ENCODE peak calls at places on chromosomes 11 and 22, in nine cellular contexts. V, J, P, Q, K, F, Y, T and U are unnamed samples.

GRCh38 chr11:60951909-60952741 is at the start of gene SLC15A3:
- DNase-seq in Q (peak; percentile 16), J (peak; percentile 62), F (peak; percentile 18), V (peak; percentile 67), T (peak; percentile 84), K (peak; percentile 50), P (no peak), Y (peak; percentile 93), U (peak; percentile 52)

GRCh38 chr22:19854778-19855503 is at the start of the genes GNB1L and RTL10:
- DNase-seq in K (peak; percentile 94), V (peak; percentile 95), F (peak; percentile 97), T (peak; percentile 100), Q (peak; percentile 96), Y (peak; percentile 98), P (peak; percentile 95), J (peak; percentile 97), U (peak; percentile 99)

GRCh38 chr22:17919276-17920144 is 104.9 kb downstream of the MICAL3 start:
- DNase-seq in Y (no peak), J (no peak), V (no peak), P (no peak), Q (no peak), K (no peak), F (peak; percentile 22), T (no peak), U (no peak)

GRCh38 chr11:10394229-10395100 is 60.6 kb upstream of the AMPD3 start:
- DNase-seq in Y (no peak), J (no peak), T (no peak), K (no peak), P (no peak), F (no peak), Q (no peak), V (peak; percentile 97), U (no peak)

GRCh38 chr22:38314992-38315800 is 2.0 kb downstream of the CSNK1E start:
- DNase-seq in Y (peak; percentile 42), V (peak; percentile 45), F (peak; percentile 25), K (no peak), J (peak; percentile 30), T (no peak), Q (no peak), P (no peak), U (no peak)

GRCh38 chr11:7251836-7252682 is at the start of gene SYT9:
- DNase-seq in Y (peak; percentile 29), J (peak; percentile 43), P (peak; percentile 78), K (peak; percentile 8), Q (peak; percentile 17), V (peak; percentile 36), F (peak; percentile 82), T (peak; percentile 79), U (peak; percentile 51)

GRCh38 chr11:73359930-73360742 is 16.1 kb upstream of the RELT start:
- DNase-seq in V (peak; percentile 37), K (peak; percentile 39), J (peak; percentile 60), P (no peak), F (peak; percentile 65), Y (no peak), T (no peak), Q (no peak), U (no peak)

GRCh38 chr22:20771918-20772625 is 1.8 kb upstream of the SERPIND1 start:
- DNase-seq in J (no peak), Y (no peak), T (no peak), F (peak; percentile 23), P (no peak), Q (no peak), V (no peak), K (no peak), U (no peak)

GRCh38 chr22:20175597-20175900 is 24.7 kb upstream of the CCDC188 start:
- DNase-seq in V (peak; percentile 25), Y (no peak), F (no peak), K (no peak), T (no peak), P (no peak), Q (no peak), J (no peak), U (no peak)

GRCh38 chr22:44758354-44758969 is 6.1 kb downstream of the ARHGAP8 start:
- DNase-seq in Y (no peak), K (peak; percentile 43), J (no peak), T (no peak), V (peak; percentile 63), F (no peak), Q (no peak), P (no peak), U (peak; percentile 59)

GRCh38 chr11:58616594-58616993 is 5.9 kb upstream of the CNTF start:
- DNase-seq in V (peak; percentile 82), P (no peak), J (no peak), T (no peak), Y (no peak), Q (no peak), F (no peak), K (peak; percentile 58), U (peak; percentile 87)

GRCh38 chr22:24118689-24119384 is 62.5 kb upstream of the SUSD2 start:
- DNase-seq in Y (no peak), K (no peak), V (no peak), F (no peak), T (peak; percentile 84), Q (no peak), P (no peak), J (no peak), U (no peak)

GRCh38 chr11:133082851-133083488 is 449.3 kb downstream of the OPCML start:
- DNase-seq in J (peak; percentile 70), P (peak; percentile 82), K (peak; percentile 45), T (peak; percentile 85), Q (peak; percentile 48), V (peak; percentile 65), F (peak; percentile 85), Y (peak; percentile 57), U (peak; percentile 88)

GRCh38 chr11:114354076-114354475 is 46.2 kb downstream of the C11orf71 start:
- DNase-seq in Q (no peak), V (peak; percentile 92), J (no peak), K (peak; percentile 81), P (no peak), F (no peak), T (no peak), Y (no peak), U (peak; percentile 38)

GRCh38 chr22:28817919-28818859 is 17.8 kb upstream of the XBP1 start:
- DNase-seq in Y (peak; percentile 66), J (peak; percentile 49), V (no peak), T (no peak), K (no peak), F (peak; percentile 45), Q (no peak), P (no peak), U (no peak)

GRCh38 chr11:84947970-84948600 is 679.1 kb downstream of the DLG2 start:
- DNase-seq in K (no peak), Q (no peak), T (no peak), J (no peak), Y (no peak), F (peak; percentile 12), P (no peak), V (peak; percentile 9), U (peak; percentile 38)

GRCh38 chr11:62976109-62976508 is 8.7 kb downstream of the SLC22A6 start:
- DNase-seq in F (peak; percentile 23), Q (no peak), K (no peak), Y (peak; percentile 8), T (no peak), P (no peak), J (no peak), V (peak; percentile 3), U (no peak)

GRCh38 chr11:72579816-72580647 is 94.2 kb downstream of the PDE2A start:
- DNase-seq in V (no peak), Q (no peak), T (peak; percentile 44), F (no peak), J (no peak), P (no peak), Y (no peak), K (no peak), U (no peak)

GRCh38 chr11:60942207-60942606 is 9.8 kb downstream of the SLC15A3 start:
- DNase-seq in K (no peak), Y (no peak), J (no peak), T (peak; percentile 49), V (no peak), F (peak; percentile 75), P (no peak), Q (no peak), U (no peak)

GRCh38 chr11:73413246-73413645 is 37.0 kb downstream of the RELT start:
- DNase-seq in F (no peak), Y (no peak), K (no peak), Q (no peak), T (no peak), P (no peak), V (no peak), J (no peak), U (no peak)

GRCh38 chr22:38180841-38181452 is 683 bp downstream of the PLA2G6 start:
- DNase-seq in J (peak; percentile 67), K (peak; percentile 33), T (peak; percentile 77), P (no peak), V (peak; percentile 27), F (peak; percentile 81), Q (no peak), Y (peak; percentile 85), U (no peak)

GRCh38 chr11:92880391-92880790 is 89.1 kb upstream of the MTNR1B start:
- DNase-seq in F (no peak), T (no peak), V (peak; percentile 68), K (no peak), J (no peak), P (no peak), Q (no peak), Y (no peak), U (peak; percentile 32)

GRCh38 chr22:28899199-28899853 is 16.0 kb downstream of the ZNRF3 start:
- DNase-seq in Q (no peak), T (peak; percentile 74), J (peak; percentile 59), P (no peak), Y (peak; percentile 35), V (no peak), K (no peak), F (no peak), U (peak; percentile 75)

GRCh38 chr22:23779731-23780130 is 7.0 kb upstream of the SMARCB1 start:
- DNase-seq in Q (no peak), F (no peak), P (no peak), Y (no peak), T (no peak), V (no peak), K (no peak), J (no peak), U (no peak)

GRCh38 chr22:29456211-29456671 is 17.9 kb downstream of the RFPL1 start:
- DNase-seq in P (no peak), Q (no peak), K (no peak), F (peak; percentile 44), T (peak; percentile 48), V (peak; percentile 52), Y (no peak), J (no peak), U (no peak)

GRCh38 chr11:74325649-74326645 is 14.5 kb upstream of the P4HA3 start:
- DNase-seq in Q (no peak), K (no peak), F (no peak), Y (no peak), V (peak; percentile 94), T (peak; percentile 91), P (peak; percentile 53), J (no peak), U (peak; percentile 89)